ENCODE peak calls at places on chromosomes 12 and 14, in eight cellular contexts. One of them, this sample, is unnamed.

GRCh38 chr14:90760591-90761316 is 55.5 kb downstream of the TTC7B start:
- DNase-seq in IMR-90: peak; percentile 33
- DNase-seq in suprapubic skin: no peak
- DNase-seq in testis: no peak
- DNase-seq in stomach: no peak
- DNase-seq in HCT116: no peak
- DNase-seq in prostate gland: peak; percentile 2
- DNase-seq in tibial nerve: no peak
- DNase-seq in this sample: no peak

GRCh38 chr12:93741741-93742085 is 64.5 kb downstream of the CRADD start:
- DNase-seq in IMR-90: no peak
- DNase-seq in suprapubic skin: no peak
- DNase-seq in testis: peak; percentile 54
- DNase-seq in stomach: no peak
- DNase-seq in HCT116: no peak
- DNase-seq in prostate gland: no peak
- DNase-seq in tibial nerve: no peak
- DNase-seq in this sample: no peak

GRCh38 chr12:63319386-63319785 is 168.4 kb upstream of the AVPR1A start:
- DNase-seq in IMR-90: no peak
- DNase-seq in suprapubic skin: no peak
- DNase-seq in testis: no peak
- DNase-seq in stomach: no peak
- DNase-seq in HCT116: peak; percentile 39
- DNase-seq in prostate gland: no peak
- DNase-seq in tibial nerve: no peak
- DNase-seq in this sample: no peak

GRCh38 chr12:79689477-79690155 is 1.1 kb downstream of the PAWR start:
- DNase-seq in IMR-90: peak; percentile 55
- DNase-seq in suprapubic skin: peak; percentile 59
- DNase-seq in testis: peak; percentile 72
- DNase-seq in stomach: peak; percentile 49
- DNase-seq in HCT116: no peak
- DNase-seq in prostate gland: peak; percentile 67
- DNase-seq in tibial nerve: no peak
- DNase-seq in this sample: peak; percentile 88

GRCh38 chr12:116057356-116057755 is 220.1 kb downstream of the MED13L start:
- DNase-seq in IMR-90: peak; percentile 26
- DNase-seq in suprapubic skin: no peak
- DNase-seq in testis: no peak
- DNase-seq in stomach: no peak
- DNase-seq in HCT116: no peak
- DNase-seq in prostate gland: no peak
- DNase-seq in tibial nerve: no peak
- DNase-seq in this sample: no peak

GRCh38 chr12:107622005-107622404 is 63.6 kb upstream of the PWP1 start:
- DNase-seq in IMR-90: peak; percentile 3
- DNase-seq in suprapubic skin: no peak
- DNase-seq in testis: no peak
- DNase-seq in stomach: no peak
- DNase-seq in HCT116: peak; percentile 42
- DNase-seq in prostate gland: no peak
- DNase-seq in tibial nerve: no peak
- DNase-seq in this sample: no peak

GRCh38 chr12:116813271-116814041 is 67.8 kb downstream of the HRK start:
- DNase-seq in IMR-90: peak; percentile 40
- DNase-seq in suprapubic skin: no peak
- DNase-seq in testis: no peak
- DNase-seq in stomach: no peak
- DNase-seq in HCT116: peak; percentile 41
- DNase-seq in prostate gland: no peak
- DNase-seq in tibial nerve: no peak
- DNase-seq in this sample: no peak

GRCh38 chr12:113862570-113863454 is 103.3 kb downstream of the RBM19 start:
- DNase-seq in IMR-90: peak; percentile 94
- DNase-seq in suprapubic skin: no peak
- DNase-seq in testis: peak; percentile 48
- DNase-seq in stomach: no peak
- DNase-seq in HCT116: no peak
- DNase-seq in prostate gland: no peak
- DNase-seq in tibial nerve: no peak
- DNase-seq in this sample: no peak

GRCh38 chr12:102958073-102958829 is 777 bp downstream of the ASCL1 start:
- DNase-seq in IMR-90: peak; percentile 19
- DNase-seq in suprapubic skin: no peak
- DNase-seq in testis: peak; percentile 54
- DNase-seq in stomach: no peak
- DNase-seq in HCT116: no peak
- DNase-seq in prostate gland: no peak
- DNase-seq in tibial nerve: no peak
- DNase-seq in this sample: no peak

GRCh38 chr12:92871121-92871520 is 58.0 kb downstream of the EEA1 start:
- DNase-seq in IMR-90: no peak
- DNase-seq in suprapubic skin: no peak
- DNase-seq in testis: no peak
- DNase-seq in stomach: no peak
- DNase-seq in HCT116: no peak
- DNase-seq in prostate gland: no peak
- DNase-seq in tibial nerve: no peak
- DNase-seq in this sample: no peak

GRCh38 chr14:101495827-101496778 is 65.2 kb upstream of the DIO3 start:
- DNase-seq in IMR-90: no peak
- DNase-seq in suprapubic skin: peak; percentile 53
- DNase-seq in testis: peak; percentile 58
- DNase-seq in stomach: peak; percentile 20
- DNase-seq in HCT116: no peak
- DNase-seq in prostate gland: no peak
- DNase-seq in tibial nerve: peak; percentile 10
- DNase-seq in this sample: peak; percentile 72

GRCh38 chr14:63130531-63130930 is 73.7 kb upstream of the RHOJ start:
- DNase-seq in IMR-90: no peak
- DNase-seq in suprapubic skin: no peak
- DNase-seq in testis: no peak
- DNase-seq in stomach: no peak
- DNase-seq in HCT116: no peak
- DNase-seq in prostate gland: no peak
- DNase-seq in tibial nerve: no peak
- DNase-seq in this sample: no peak

GRCh38 chr12:82687020-82687951 is 580 bp downstream of the TMTC2 start:
- DNase-seq in IMR-90: peak; percentile 9
- DNase-seq in suprapubic skin: peak; percentile 65
- DNase-seq in testis: peak; percentile 53
- DNase-seq in stomach: peak; percentile 83
- DNase-seq in HCT116: peak; percentile 35
- DNase-seq in prostate gland: peak; percentile 54
- DNase-seq in tibial nerve: no peak
- DNase-seq in this sample: peak; percentile 89

GRCh38 chr12:82688619-82689018 is 1.9 kb downstream of the TMTC2 start:
- DNase-seq in IMR-90: no peak
- DNase-seq in suprapubic skin: no peak
- DNase-seq in testis: no peak
- DNase-seq in stomach: no peak
- DNase-seq in HCT116: no peak
- DNase-seq in prostate gland: no peak
- DNase-seq in tibial nerve: no peak
- DNase-seq in this sample: no peak

GRCh38 chr12:82685721-82686222 is 934 bp upstream of the TMTC2 start:
- DNase-seq in IMR-90: peak; percentile 86
- DNase-seq in suprapubic skin: peak; percentile 96
- DNase-seq in testis: peak; percentile 99
- DNase-seq in stomach: peak; percentile 98
- DNase-seq in HCT116: peak; percentile 86
- DNase-seq in prostate gland: peak; percentile 98
- DNase-seq in tibial nerve: peak; percentile 92
- DNase-seq in this sample: peak; percentile 94

GRCh38 chr12:82688035-82688501 is 1.4 kb downstream of the TMTC2 start:
- DNase-seq in IMR-90: no peak
- DNase-seq in suprapubic skin: no peak
- DNase-seq in testis: no peak
- DNase-seq in stomach: no peak
- DNase-seq in HCT116: no peak
- DNase-seq in prostate gland: no peak
- DNase-seq in tibial nerve: no peak
- DNase-seq in this sample: no peak

GRCh38 chr12:82686223-82687019 is at the start of gene TMTC2:
- DNase-seq in IMR-90: peak; percentile 82
- DNase-seq in suprapubic skin: peak; percentile 94
- DNase-seq in testis: peak; percentile 95
- DNase-seq in stomach: peak; percentile 95
- DNase-seq in HCT116: peak; percentile 76
- DNase-seq in prostate gland: peak; percentile 96
- DNase-seq in tibial nerve: peak; percentile 81
- DNase-seq in this sample: peak; percentile 98
- TF ChIP-seq POLR2A in IMR-90: no peak
- TF ChIP-seq POLR2A in suprapubic skin: no peak
- TF ChIP-seq POLR2A in testis: peak; percentile 53
- TF ChIP-seq POLR2A in stomach: no peak
- TF ChIP-seq POLR2A in HCT116: peak; percentile 52
- TF ChIP-seq POLR2A in prostate gland: peak; percentile 82
- TF ChIP-seq POLR2A in tibial nerve: peak; percentile 67
- TF ChIP-seq POLR2A in this sample: no peak

GRCh38 chr14:94484476-94484875 is 8.5 kb upstream of the SERPINA9 start:
- DNase-seq in IMR-90: no peak
- DNase-seq in suprapubic skin: no peak
- DNase-seq in testis: no peak
- DNase-seq in stomach: no peak
- DNase-seq in HCT116: no peak
- DNase-seq in prostate gland: no peak
- DNase-seq in tibial nerve: no peak
- DNase-seq in this sample: no peak

GRCh38 chr14:94483729-94484275 is 7.8 kb upstream of the SERPINA9 start:
- DNase-seq in IMR-90: peak; percentile 56
- DNase-seq in suprapubic skin: no peak
- DNase-seq in testis: no peak
- DNase-seq in stomach: no peak
- DNase-seq in HCT116: no peak
- DNase-seq in prostate gland: no peak
- DNase-seq in tibial nerve: no peak
- DNase-seq in this sample: no peak

GRCh38 chr14:94483071-94483451 is 7.1 kb upstream of the SERPINA9 start:
- DNase-seq in IMR-90: no peak
- DNase-seq in suprapubic skin: no peak
- DNase-seq in testis: no peak
- DNase-seq in stomach: no peak
- DNase-seq in HCT116: no peak
- DNase-seq in prostate gland: no peak
- DNase-seq in tibial nerve: no peak
- DNase-seq in this sample: no peak

GRCh38 chr14:94486883-94487282 is 10.9 kb upstream of the SERPINA9 start:
- DNase-seq in IMR-90: no peak
- DNase-seq in suprapubic skin: no peak
- DNase-seq in testis: no peak
- DNase-seq in stomach: no peak
- DNase-seq in HCT116: no peak
- DNase-seq in prostate gland: no peak
- DNase-seq in tibial nerve: no peak
- DNase-seq in this sample: no peak

DNA sequence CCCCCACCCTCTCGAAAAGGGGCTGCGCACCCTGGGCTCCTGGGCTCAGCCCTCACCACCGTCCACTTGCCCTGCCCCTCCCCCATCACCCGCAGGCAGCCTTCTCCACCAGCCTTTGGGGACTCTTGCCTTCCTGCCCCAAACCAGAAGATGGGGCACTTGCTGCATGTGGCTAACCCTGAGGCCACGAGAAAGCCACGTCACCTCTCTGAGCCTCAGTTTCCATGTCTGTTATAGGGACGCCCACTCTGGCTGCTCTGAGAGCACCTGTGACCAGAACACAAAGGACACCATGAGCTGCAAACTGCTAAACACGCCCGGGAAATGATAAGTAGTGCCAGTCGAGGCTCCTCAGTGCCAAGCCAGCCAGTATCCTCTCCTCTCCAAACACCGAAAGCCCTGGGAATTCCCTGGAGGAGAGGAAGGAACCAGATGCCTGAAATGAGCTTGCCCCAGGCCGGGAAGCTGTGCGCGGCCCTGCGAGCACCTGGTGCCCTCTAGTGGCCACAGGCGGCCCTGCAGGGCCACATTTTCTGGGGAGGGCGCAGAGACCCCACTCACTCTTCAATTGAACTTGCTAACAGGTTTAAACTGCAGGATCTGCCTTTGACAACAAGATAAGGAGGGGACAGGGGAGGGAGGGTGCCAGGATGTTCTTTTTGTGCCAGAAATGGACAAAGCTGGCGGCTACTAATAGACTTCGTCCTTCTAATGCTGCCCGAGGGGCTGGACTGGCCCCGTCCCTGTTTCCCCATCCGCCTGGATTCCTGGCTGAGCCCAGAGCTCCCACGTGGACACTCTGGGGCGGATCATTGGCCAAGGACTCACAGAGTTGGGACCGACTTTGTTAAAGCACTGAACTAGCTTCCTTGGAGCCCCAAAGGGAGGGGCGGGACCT is 10.2 kb upstream of the SERPINA9 start:
- DNase-seq in IMR-90: peak; percentile 46
- DNase-seq in suprapubic skin: peak; percentile 71
- DNase-seq in testis: peak; percentile 70
- DNase-seq in stomach: peak; percentile 62
- DNase-seq in HCT116: peak; percentile 22
- DNase-seq in prostate gland: peak; percentile 30
- DNase-seq in tibial nerve: no peak
- DNase-seq in this sample: no peak
- H3K4me3 ChIP-seq in IMR-90: no peak overlapping the region
- H3K4me3 ChIP-seq in suprapubic skin: peak overlapping the region; percentile 24
- H3K4me3 ChIP-seq in testis: peak overlapping the region; percentile 9
- H3K4me3 ChIP-seq in stomach: no peak overlapping the region
- H3K4me3 ChIP-seq in HCT116: peak overlapping the region; percentile 25
- H3K4me3 ChIP-seq in prostate gland: no peak overlapping the region
- H3K4me3 ChIP-seq in tibial nerve: no peak overlapping the region
- H3K4me3 ChIP-seq in this sample: no peak overlapping the region

GRCh38 chr12:18551703-18552102 is 186.1 kb downstream of the PLCZ1 start:
- DNase-seq in IMR-90: no peak
- DNase-seq in suprapubic skin: no peak
- DNase-seq in testis: no peak
- DNase-seq in stomach: no peak
- DNase-seq in HCT116: no peak
- DNase-seq in prostate gland: no peak
- DNase-seq in tibial nerve: no peak
- DNase-seq in this sample: no peak

GRCh38 chr12:18549598-18549997 is 188.2 kb downstream of the PLCZ1 start:
- DNase-seq in IMR-90: no peak
- DNase-seq in suprapubic skin: no peak
- DNase-seq in testis: no peak
- DNase-seq in stomach: no peak
- DNase-seq in HCT116: no peak
- DNase-seq in prostate gland: no peak
- DNase-seq in tibial nerve: no peak
- DNase-seq in this sample: no peak

GRCh38 chr12:18556081-18556645 is 181.6 kb downstream of the PLCZ1 start:
- DNase-seq in IMR-90: peak; percentile 12
- DNase-seq in suprapubic skin: no peak
- DNase-seq in testis: no peak
- DNase-seq in stomach: no peak
- DNase-seq in HCT116: no peak
- DNase-seq in prostate gland: no peak
- DNase-seq in tibial nerve: no peak
- DNase-seq in this sample: no peak

GRCh38 chr12:18552829-18553228 is 185.0 kb downstream of the PLCZ1 start:
- DNase-seq in IMR-90: no peak
- DNase-seq in suprapubic skin: no peak
- DNase-seq in testis: no peak
- DNase-seq in stomach: no peak
- DNase-seq in HCT116: no peak
- DNase-seq in prostate gland: no peak
- DNase-seq in tibial nerve: no peak
- DNase-seq in this sample: no peak
- TF ChIP-seq CTCF in IMR-90: peak; percentile 7
- TF ChIP-seq CTCF in suprapubic skin: no peak
- TF ChIP-seq CTCF in testis: no peak
- TF ChIP-seq CTCF in stomach: no peak
- TF ChIP-seq CTCF in HCT116: peak; percentile 55
- TF ChIP-seq CTCF in prostate gland: no peak
- TF ChIP-seq CTCF in tibial nerve: no peak
- TF ChIP-seq CTCF in this sample: no peak

GRCh38 chr12:96419576-96420254 is 19.5 kb upstream of the CDK17 start:
- DNase-seq in IMR-90: no peak
- DNase-seq in suprapubic skin: no peak
- DNase-seq in testis: no peak
- DNase-seq in stomach: no peak
- DNase-seq in HCT116: no peak
- DNase-seq in prostate gland: no peak
- DNase-seq in tibial nerve: no peak
- DNase-seq in this sample: no peak
- TF ChIP-seq POLR2A in IMR-90: no peak
- TF ChIP-seq POLR2A in suprapubic skin: no peak
- TF ChIP-seq POLR2A in testis: no peak
- TF ChIP-seq POLR2A in stomach: no peak
- TF ChIP-seq POLR2A in HCT116: no peak
- TF ChIP-seq POLR2A in prostate gland: no peak
- TF ChIP-seq POLR2A in tibial nerve: no peak
- TF ChIP-seq POLR2A in this sample: no peak

This sample was measured in lower leg skin.